ENCODE peak calls at places on chromosomes 4 and X, in seven cellular contexts. L is CD8-positive, alpha-beta memory T cell; J is ELF-1; U is foreskin melanocyte; E is ELR; A is kidney epithelial cell; G is tibial artery. B is an unnamed sample.

GRCh38 chr4:142112451-142112850 is 476.1 kb downstream of the IL15 start:
- DNase-seq in L (no peak), J (no peak), U (no peak), E (no peak), A (no peak), G (no peak), B (no peak)

GRCh38 chr4:168152837-168153500 is 60.6 kb downstream of the ANXA10 start:
- DNase-seq in L (no peak), J (no peak), U (peak), E (no peak), A (no peak), G (no peak), B (no peak)

GRCh38 chrX:151723156-151723760 is 7.4 kb downstream of the FATE1 start:
- DNase-seq in L (no peak), J (peak), U (no peak), E (no peak), A (no peak), G (no peak), B (no peak)

GRCh38 chr4:188008377-188008776 is 12.8 kb downstream of the ZFP42 start:
- DNase-seq in L (no peak), J (no peak), U (no peak), E (peak), A (peak), G (no peak), B (no peak)

GRCh38 chrX:2696698-2697215 is 5.7 kb downstream of the CD99 start:
- DNase-seq in L (no peak), J (peak), U (peak), E (peak), A (no peak), G (no peak), B (no peak)

GRCh38 chr4:168540086-168540864 is 43.4 kb downstream of the PALLD start:
- DNase-seq in L (no peak), J (peak), U (no peak), E (peak), A (no peak), G (no peak), B (no peak)

GRCh38 chr4:74544655-74545361 is 99.9 kb downstream of the AREG start:
- DNase-seq in L (no peak), J (no peak), U (no peak), E (peak), A (no peak), G (no peak), B (peak)

GRCh38 chr4:120517966-120518365 is 404.6 kb downstream of the PRDM5 start:
- DNase-seq in L (no peak), J (peak), U (no peak), E (peak), A (peak), G (no peak), B (no peak)

GRCh38 chr4:94519925-94520789 is 68.4 kb downstream of the PDLIM5 start:
- DNase-seq in L (no peak), J (no peak), U (no peak), E (no peak), A (no peak), G (no peak), B (no peak)

GRCh38 chr4:155787113-155787710 is 28.4 kb downstream of the GUCY1B1 start:
- DNase-seq in L (no peak), J (peak), U (peak), E (peak), A (no peak), G (no peak), B (peak)

GRCh38 chr4:337143-337931 is at the start of gene ZNF141:
- DNase-seq in L (peak), J (peak), U (peak), E (peak), A (peak), G (peak), B (peak)

GRCh38 chr4:188728359-188728758 is 589.1 kb downstream of the TRIML1 start:
- DNase-seq in L (no peak), J (no peak), U (no peak), E (no peak), A (no peak), G (no peak), B (no peak)

GRCh38 chr4:98566491-98567008 is 91.9 kb downstream of the TSPAN5 start:
- DNase-seq in L (no peak), J (peak), U (no peak), E (no peak), A (no peak), G (no peak), B (no peak)

GRCh38 chrX:4809571-4809970 is 1096.1 kb upstream of the PRKX start:
- DNase-seq in L (no peak), J (no peak), U (no peak), E (no peak), A (no peak), G (no peak), B (no peak)

GRCh38 chr4:16204505-16204904 is 21.8 kb downstream of the TAPT1 start:
- DNase-seq in L (no peak), J (no peak), U (no peak), E (no peak), A (no peak), G (no peak), B (no peak)

GRCh38 chr4:89754531-89754930 is 82.4 kb downstream of the SNCA start:
- DNase-seq in L (no peak), J (no peak), U (peak), E (peak), A (peak), G (no peak), B (peak)

GRCh38 chr4:102564399-102564921 is 63.3 kb downstream of the NFKB1 start:
- DNase-seq in L (no peak), J (no peak), U (no peak), E (peak), A (peak), G (no peak), B (peak)

GRCh38 chrX:12811658-12812057 is 20.4 kb downstream of the PRPS2 start:
- DNase-seq in L (no peak), J (no peak), U (no peak), E (no peak), A (no peak), G (no peak), B (no peak)

GRCh38 chrX:34987646-34988045 is 45.0 kb downstream of the FAM47B start:
- DNase-seq in L (no peak), J (no peak), U (no peak), E (no peak), A (no peak), G (no peak), B (no peak)

GRCh38 chrX:150692837-150693781 is at the start of gene MTMR1:
- DNase-seq in L (peak), J (no peak), U (no peak), E (peak), A (no peak), G (no peak), B (no peak)

GRCh38 chrX:64739792-64740378 is 236.4 kb downstream of the ZC4H2 start:
- DNase-seq in L (no peak), J (no peak), U (no peak), E (no peak), A (no peak), G (no peak), B (no peak)

GRCh38 chr4:147104768-147105167 is 159.1 kb upstream of the TTC29 start:
- DNase-seq in L (no peak), J (no peak), U (no peak), E (peak), A (no peak), G (no peak), B (no peak)

GRCh38 chr4:52635130-52635529 is 24.0 kb downstream of the USP46 start:
- DNase-seq in L (no peak), J (no peak), U (no peak), E (no peak), A (no peak), G (no peak), B (no peak)

GRCh38 chr4:79227896-79228295 is 98.0 kb downstream of the NAA11 start:
- DNase-seq in L (no peak), J (no peak), U (no peak), E (no peak), A (no peak), G (no peak), B (no peak)

GRCh38 chrX:149506349-149506748 is 1.2 kb upstream of the IDS start:
- DNase-seq in L (no peak), J (no peak), U (no peak), E (no peak), A (no peak), G (no peak), B (no peak)

GRCh38 chr4:123600426-123600825 is 203.8 kb downstream of the SPRY1 start:
- DNase-seq in L (no peak), J (no peak), U (no peak), E (no peak), A (no peak), G (no peak), B (no peak)

GRCh38 chr4:124872659-124873058 is 160.1 kb upstream of the ANKRD50 start:
- DNase-seq in L (no peak), J (no peak), U (no peak), E (no peak), A (no peak), G (no peak), B (no peak)

GRCh38 chr4:68347845-68348244 is 2.0 kb downstream of the YTHDC1 start:
- DNase-seq in L (no peak), J (no peak), U (no peak), E (no peak), A (no peak), G (no peak), B (no peak)

B was measured in kidney glomerular epithelial cell.